ENCODE peak calls at places on chromosomes 6 and 20, in four cellular contexts. One of them, this sample, is unnamed.

GRCh38 chr20:58021481-58021880 is 207.0 kb downstream of the ANKRD60 start:
- DNase-seq in HCT116: no peak
- DNase-seq in SK-N-SH: peak
- DNase-seq in HepG2: no peak
- DNase-seq in this sample: no peak

GRCh38 chr6:7008451-7008988 is 99.2 kb upstream of the RREB1 start:
- DNase-seq in HCT116: no peak
- DNase-seq in SK-N-SH: no peak
- DNase-seq in HepG2: no peak
- DNase-seq in this sample: no peak

GRCh38 chr6:40582892-40583291 is 4.3 kb downstream of the LRFN2 start:
- DNase-seq in HCT116: no peak
- DNase-seq in SK-N-SH: no peak
- DNase-seq in HepG2: no peak
- DNase-seq in this sample: no peak

GRCh38 chr20:60862601-60863000 is 389.5 kb upstream of the CDH4 start:
- DNase-seq in HCT116: no peak
- DNase-seq in SK-N-SH: no peak
- DNase-seq in HepG2: no peak
- DNase-seq in this sample: no peak

GRCh38 chr6:56890683-56891429 is 64.1 kb upstream of the BEND6 start:
- DNase-seq in HCT116: no peak
- DNase-seq in SK-N-SH: no peak
- DNase-seq in HepG2: no peak
- DNase-seq in this sample: peak

GRCh38 chr6:148203970-148204369 is 138.7 kb upstream of the SASH1 start:
- DNase-seq in HCT116: no peak
- DNase-seq in SK-N-SH: no peak
- DNase-seq in HepG2: no peak
- DNase-seq in this sample: peak

GRCh38 chr6:33824461-33825154 is 20.8 kb upstream of the MLN start:
- DNase-seq in HCT116: peak
- DNase-seq in SK-N-SH: no peak
- DNase-seq in HepG2: no peak
- DNase-seq in this sample: no peak

GRCh38 chr6:62371840-62372239 is 85.8 kb upstream of the KHDRBS2 start:
- DNase-seq in HCT116: no peak
- DNase-seq in SK-N-SH: no peak
- DNase-seq in HepG2: no peak
- DNase-seq in this sample: no peak

GRCh38 chr6:16437984-16438383 is 199.6 kb downstream of the GMPR start:
- DNase-seq in HCT116: no peak
- DNase-seq in SK-N-SH: no peak
- DNase-seq in HepG2: no peak
- DNase-seq in this sample: no peak

GRCh38 chr6:11752350-11752749 is 26.3 kb downstream of the ADTRP start:
- DNase-seq in HCT116: no peak
- DNase-seq in SK-N-SH: no peak
- DNase-seq in HepG2: no peak
- DNase-seq in this sample: no peak

GRCh38 chr6:136607932-136608772 is 57.9 kb upstream of the MAP7 start:
- DNase-seq in HCT116: peak
- DNase-seq in SK-N-SH: peak
- DNase-seq in HepG2: peak
- DNase-seq in this sample: peak

GRCh38 chr6:109834131-109834530 is 143.0 kb downstream of the FIG4 start:
- DNase-seq in HCT116: no peak
- DNase-seq in SK-N-SH: no peak
- DNase-seq in HepG2: no peak
- DNase-seq in this sample: no peak

GRCh38 chr20:31894980-31895675 is 24.7 kb downstream of the TTLL9 start:
- DNase-seq in HCT116: no peak
- DNase-seq in SK-N-SH: no peak
- DNase-seq in HepG2: peak
- DNase-seq in this sample: peak

GRCh38 chr6:83637953-83638352 is 70.9 kb downstream of the SNAP91 start:
- DNase-seq in HCT116: no peak
- DNase-seq in SK-N-SH: no peak
- DNase-seq in HepG2: no peak
- DNase-seq in this sample: no peak

GRCh38 chr6:2432258-2432657 is 186.9 kb upstream of the GMDS start:
- DNase-seq in HCT116: peak
- DNase-seq in SK-N-SH: no peak
- DNase-seq in HepG2: no peak
- DNase-seq in this sample: no peak

GRCh38 chr20:11880694-11881093 is 37.0 kb upstream of the BTBD3 start:
- DNase-seq in HCT116: no peak
- DNase-seq in SK-N-SH: no peak
- DNase-seq in HepG2: peak
- DNase-seq in this sample: no peak

GRCh38 chr6:11553824-11554223 is 16.3 kb downstream of the TMEM170B start:
- DNase-seq in HCT116: no peak
- DNase-seq in SK-N-SH: no peak
- DNase-seq in HepG2: no peak
- DNase-seq in this sample: no peak

GRCh38 chr6:154247119-154247814 is 109.3 kb downstream of the IPCEF1 start:
- DNase-seq in HCT116: no peak
- DNase-seq in SK-N-SH: no peak
- DNase-seq in HepG2: no peak
- DNase-seq in this sample: no peak

DNA sequence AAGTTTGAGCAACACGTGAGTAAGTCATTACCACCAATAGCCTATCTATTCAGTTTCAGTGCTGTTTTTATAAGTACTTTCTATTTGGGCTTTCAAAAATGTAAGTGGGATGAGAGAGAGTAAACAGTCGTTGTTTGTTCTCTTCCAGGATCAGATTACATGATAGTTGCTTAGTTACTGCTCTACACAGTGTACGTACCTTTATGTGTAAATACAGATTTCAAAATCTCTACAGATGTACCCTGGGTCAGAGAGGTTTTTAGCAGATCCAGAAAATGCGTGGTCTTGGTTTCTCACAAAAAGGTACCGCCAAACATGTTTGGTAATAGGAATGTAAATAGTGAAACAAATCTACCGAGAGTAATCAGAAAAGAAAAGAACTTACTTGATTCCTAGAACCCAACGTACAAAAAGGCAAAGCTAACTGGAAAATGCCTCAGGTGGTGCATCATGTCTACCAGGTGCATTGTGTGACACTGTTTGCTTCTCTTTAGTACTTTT is 421.1 kb downstream of the BCKDHB start:
- DNase-seq in HCT116: no peak
- DNase-seq in SK-N-SH: no peak
- DNase-seq in HepG2: peak
- DNase-seq in this sample: no peak
- TF ChIP-seq ZBTB33 in HCT116: no peak
- TF ChIP-seq ZBTB33 in SK-N-SH: no peak
- TF ChIP-seq ZBTB33 in HepG2: no peak
- TF ChIP-seq ZBTB33 in this sample: no peak

GRCh38 chr20:7210910-7211309 is 443.4 kb downstream of the BMP2 start:
- DNase-seq in HCT116: no peak
- DNase-seq in SK-N-SH: no peak
- DNase-seq in HepG2: no peak
- DNase-seq in this sample: no peak

GRCh38 chr20:7207186-7207585 is 439.7 kb downstream of the BMP2 start:
- DNase-seq in HCT116: no peak
- DNase-seq in SK-N-SH: no peak
- DNase-seq in HepG2: no peak
- DNase-seq in this sample: no peak
- TF ChIP-seq ZBTB33 in HCT116: no peak
- TF ChIP-seq ZBTB33 in SK-N-SH: no peak
- TF ChIP-seq ZBTB33 in HepG2: no peak
- TF ChIP-seq ZBTB33 in this sample: no peak

GRCh38 chr20:48785256-48785655 is 42.5 kb downstream of the PREX1 start:
- DNase-seq in HCT116: no peak
- DNase-seq in SK-N-SH: no peak
- DNase-seq in HepG2: no peak
- DNase-seq in this sample: no peak
- TF ChIP-seq ZBTB33 in HCT116: no peak
- TF ChIP-seq ZBTB33 in SK-N-SH: no peak
- TF ChIP-seq ZBTB33 in HepG2: no peak
- TF ChIP-seq ZBTB33 in this sample: no peak

GRCh38 chr6:127921982-127922381 is 21.1 kb upstream of the THEMIS start:
- DNase-seq in HCT116: no peak
- DNase-seq in SK-N-SH: no peak
- DNase-seq in HepG2: no peak
- DNase-seq in this sample: no peak

GRCh38 chr6:127920804-127921203 is 19.9 kb upstream of the THEMIS start:
- DNase-seq in HCT116: no peak
- DNase-seq in SK-N-SH: no peak
- DNase-seq in HepG2: no peak
- DNase-seq in this sample: no peak

GRCh38 chr6:127923135-127923534 is 22.3 kb upstream of the THEMIS start:
- DNase-seq in HCT116: no peak
- DNase-seq in SK-N-SH: no peak
- DNase-seq in HepG2: no peak
- DNase-seq in this sample: no peak

GRCh38 chr6:127924031-127924430 is 23.2 kb upstream of the THEMIS start:
- DNase-seq in HCT116: no peak
- DNase-seq in SK-N-SH: no peak
- DNase-seq in HepG2: no peak
- DNase-seq in this sample: no peak

DNA sequence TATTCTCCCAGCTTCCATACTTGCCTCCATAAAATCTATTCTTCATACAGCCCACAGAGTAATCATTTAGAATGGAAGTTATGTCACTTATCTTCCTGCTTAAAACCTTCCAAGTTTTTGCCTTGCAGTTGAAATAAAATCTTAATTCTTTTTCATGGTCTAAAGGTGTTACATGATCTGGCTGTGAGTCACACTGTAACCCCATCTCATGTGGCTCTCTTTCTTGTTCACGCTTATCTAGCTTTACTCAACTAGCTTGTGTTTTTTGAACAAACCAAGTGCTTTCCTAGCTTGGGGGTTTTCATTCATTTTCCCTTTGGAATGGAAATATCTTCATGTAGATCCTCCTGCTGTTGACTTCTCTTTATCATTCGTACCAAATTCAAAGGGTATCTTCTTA is 23.6 kb upstream of the THEMIS start:
- DNase-seq in HCT116: no peak
- DNase-seq in SK-N-SH: no peak
- DNase-seq in HepG2: no peak
- DNase-seq in this sample: no peak
- TF ChIP-seq ZBTB33 in HCT116: no peak
- TF ChIP-seq ZBTB33 in SK-N-SH: no peak
- TF ChIP-seq ZBTB33 in HepG2: no peak
- TF ChIP-seq ZBTB33 in this sample: no peak

DNA sequence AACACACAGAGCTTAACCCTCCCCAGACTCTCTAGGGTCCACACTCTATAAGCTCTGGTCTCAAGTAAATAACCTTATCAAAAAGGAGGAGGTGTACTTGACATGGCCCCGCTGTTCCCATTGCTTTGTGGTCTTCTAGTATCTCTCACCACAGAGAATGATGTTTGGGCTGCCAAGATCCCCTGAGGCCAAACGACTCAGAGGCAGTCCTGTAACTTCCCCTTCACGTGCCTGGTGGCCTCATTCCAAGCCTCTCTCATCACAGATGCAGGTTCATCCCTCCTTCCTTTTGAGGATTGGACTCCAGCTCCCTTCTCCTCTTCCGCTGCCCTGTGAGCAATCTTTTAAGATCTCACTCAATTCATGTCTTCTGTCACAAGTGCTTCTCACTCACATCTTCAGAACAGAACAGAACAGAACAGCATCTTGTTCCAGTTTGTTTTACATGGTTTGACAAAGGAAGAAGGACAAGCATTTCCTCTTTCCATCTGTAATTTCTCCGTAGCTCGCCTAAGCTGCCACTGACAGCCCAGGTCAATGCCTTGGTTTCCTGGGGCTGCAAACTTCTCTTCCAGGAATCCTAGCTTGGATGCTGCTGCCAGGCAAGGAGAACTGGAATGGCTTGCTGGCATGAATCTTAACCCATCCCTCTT is 541.5 kb downstream of the CD83 start:
- DNase-seq in HCT116: no peak
- DNase-seq in SK-N-SH: no peak
- DNase-seq in HepG2: no peak
- DNase-seq in this sample: no peak
- TF ChIP-seq ZBTB33 in HCT116: no peak
- TF ChIP-seq ZBTB33 in SK-N-SH: no peak
- TF ChIP-seq ZBTB33 in HepG2: no peak
- TF ChIP-seq ZBTB33 in this sample: no peak

GRCh38 chr6:151400473-151400872 is 9.1 kb upstream of the ZBTB2 start:
- DNase-seq in HCT116: no peak
- DNase-seq in SK-N-SH: no peak
- DNase-seq in HepG2: no peak
- DNase-seq in this sample: no peak
- TF ChIP-seq ZBTB33 in HCT116: no peak
- TF ChIP-seq ZBTB33 in SK-N-SH: no peak
- TF ChIP-seq ZBTB33 in HepG2: no peak
- TF ChIP-seq ZBTB33 in this sample: no peak

This sample was measured in GM12878.